ENCODE peak calls at places on chromosome 2, in ten cellular contexts. A is body of pancreas, E is IMR-90, G is stomach, P is K562, Q is transverse colon, H is gastrocnemius medialis, T is A549, S is adrenal gland, U is HepG2. O is an unnamed sample. For H3K4me1, the result is how much of the 10 kb centered on the place peaks cover.

GRCh38 chr2:153476491-153477095 is 2.0 kb downstream of the RPRM start:
- DNase-seq in A (no peak), E (no peak), G (no peak), P (no peak), Q (no peak), H (no peak), T (no peak), S (peak), U (no peak), O (no peak)

GRCh38 chr2:156332452-156333273 is at the start of gene NR4A2:
- DNase-seq in A (peak), E (peak), G (peak), P (peak), Q (peak), H (peak), T (peak), S (peak), U (peak), O (peak)

GRCh38 chr2:18545384-18545783 is 15.1 kb downstream of the RDH14 start:
- DNase-seq in A (no peak), E (peak), G (no peak), P (no peak), Q (no peak), H (no peak), T (no peak), S (no peak), U (no peak), O (no peak)

GRCh38 chr2:209472386-209472832 is 48.6 kb downstream of the MAP2 start:
- DNase-seq in A (no peak), E (peak), G (no peak), P (no peak), Q (no peak), H (no peak), T (no peak), S (no peak), U (no peak), O (no peak)

GRCh38 chr2:47195149-47195548 is 40.0 kb upstream of the STPG4 start:
- DNase-seq in A (no peak), E (no peak), G (no peak), P (no peak), Q (no peak), H (no peak), T (no peak), S (no peak), U (no peak), O (no peak)

GRCh38 chr2:204135752-204136151 is 199.2 kb downstream of the ICOS start:
- DNase-seq in A (no peak), E (no peak), G (no peak), P (no peak), Q (no peak), H (no peak), T (no peak), S (no peak), U (no peak), O (no peak)

GRCh38 chr2:8684421-8684884 is 2.6 kb downstream of the ID2 start:
- DNase-seq in A (peak), E (peak), G (no peak), P (peak), Q (peak), H (no peak), T (no peak), S (peak), U (peak), O (no peak)

GRCh38 chr2:25304339-25304728 is 37.4 kb downstream of the DNMT3A start:
- DNase-seq in A (no peak), E (peak), G (no peak), P (no peak), Q (no peak), H (no peak), T (no peak), S (no peak), U (no peak), O (no peak)

GRCh38 chr2:8118940-8119781 is 562.7 kb upstream of the ID2 start:
- DNase-seq in A (no peak), E (no peak), G (no peak), P (no peak), Q (peak), H (no peak), T (no peak), S (no peak), U (no peak), O (no peak)

GRCh38 chr2:65032016-65032975 is 23.9 kb upstream of the CEP68 start:
- DNase-seq in A (no peak), E (no peak), G (no peak), P (no peak), Q (peak), H (no peak), T (no peak), S (no peak), U (no peak), O (no peak)

GRCh38 chr2:156124458-156124857 is 208.1 kb downstream of the NR4A2 start:
- DNase-seq in A (no peak), E (no peak), G (no peak), P (no peak), Q (no peak), H (no peak), T (no peak), S (no peak), U (no peak), O (no peak)

GRCh38 chr2:143255899-143256298 is 126.7 kb downstream of the ARHGAP15 start:
- DNase-seq in A (no peak), E (no peak), G (no peak), P (no peak), Q (no peak), H (no peak), T (no peak), S (no peak), U (no peak), O (no peak)

GRCh38 chr2:162114291-162114690 is 37.8 kb downstream of the GCG start:
- DNase-seq in A (no peak), E (no peak), G (no peak), P (no peak), Q (no peak), H (no peak), T (no peak), S (no peak), U (no peak), O (no peak)

GRCh38 chr2:127199223-127199622 is 20.9 kb downstream of the CYP27C1 start:
- DNase-seq in A (no peak), E (no peak), G (no peak), P (no peak), Q (no peak), H (no peak), T (no peak), S (no peak), U (no peak), O (no peak)

GRCh38 chr2:56127773-56128170 is 56.0 kb upstream of the CCDC85A start:
- DNase-seq in A (no peak), E (no peak), G (no peak), P (no peak), Q (no peak), H (no peak), T (no peak), S (no peak), U (no peak), O (no peak)

GRCh38 chr2:187299122-187299906 is 148.7 kb downstream of the CALCRL start:
- DNase-seq in A (no peak), E (no peak), G (no peak), P (no peak), Q (no peak), H (no peak), T (no peak), S (no peak), U (no peak), O (no peak)

GRCh38 chr2:96507957-96508520 is 2.9 kb upstream of the NEURL3 start:
- DNase-seq in A (peak), E (peak), G (peak), P (peak), Q (peak), H (no peak), T (peak), S (peak), U (peak), O (no peak)

GRCh38 chr2:230614913-230615332 is 97.7 kb upstream of the CAB39 start:
- DNase-seq in A (no peak), E (no peak), G (peak), P (no peak), Q (peak), H (no peak), T (no peak), S (no peak), U (no peak), O (no peak)

GRCh38 chr2:9782197-9782719 is 61.0 kb upstream of the TAF1B start:
- DNase-seq in A (no peak), E (no peak), G (no peak), P (no peak), Q (peak), H (no peak), T (no peak), S (no peak), U (no peak), O (no peak)

GRCh38 chr2:68388772-68389171 is 23.7 kb downstream of the PLEK start:
- DNase-seq in A (no peak), E (no peak), G (no peak), P (no peak), Q (no peak), H (no peak), T (no peak), S (no peak), U (no peak), O (no peak)
- TF ChIP-seq POLR2A in A (no peak), E (no peak), G (no peak), P (no peak), Q (no peak), H (no peak), T (no peak), S (no peak), U (no peak), O (no peak)

DNA sequence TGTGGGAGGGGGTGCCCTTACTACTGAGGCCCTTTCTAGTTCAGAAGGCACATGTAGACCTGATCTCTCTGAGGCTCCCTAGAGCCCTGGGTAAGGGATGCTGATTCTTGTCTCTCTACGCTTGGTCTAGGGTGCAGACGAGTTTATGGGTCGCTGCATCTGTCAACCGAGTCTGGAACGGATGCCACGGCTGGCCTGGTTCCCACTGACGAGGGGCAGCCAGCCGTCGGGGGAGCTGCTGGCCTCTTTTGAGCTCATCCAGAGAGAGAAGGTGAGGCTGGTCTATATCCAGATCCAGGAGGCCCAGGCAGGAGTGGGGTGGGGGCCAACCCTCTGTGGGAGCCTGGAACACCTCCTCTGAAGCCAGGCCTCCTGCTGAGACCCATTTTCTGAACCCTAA is 147.2 kb downstream of the DYSF start:
- DNase-seq in A (no peak), E (no peak), G (no peak), P (no peak), Q (no peak), H (no peak), T (no peak), S (no peak), U (no peak), O (no peak)
- H3K4me1 ChIP-seq in A (under half), E (under half), G (under half), P (under half), Q (under half), H (under half), T (under half), S (under half), U (under half), O (under half)

GRCh38 chr2:38597115-38597514 is 5.6 kb downstream of the HNRNPLL start:
- DNase-seq in A (no peak), E (no peak), G (no peak), P (no peak), Q (no peak), H (no peak), T (no peak), S (no peak), U (no peak), O (no peak)

GRCh38 chr2:38599706-38600105 is 3.0 kb downstream of the HNRNPLL start:
- DNase-seq in A (no peak), E (no peak), G (no peak), P (no peak), Q (no peak), H (no peak), T (no peak), S (no peak), U (peak), O (no peak)

GRCh38 chr2:38598200-38598990 is 4.3 kb downstream of the HNRNPLL start:
- DNase-seq in A (no peak), E (peak), G (no peak), P (no peak), Q (no peak), H (no peak), T (no peak), S (no peak), U (no peak), O (no peak)

GRCh38 chr2:38600242-38600891 is 2.4 kb downstream of the HNRNPLL start:
- DNase-seq in A (no peak), E (no peak), G (no peak), P (no peak), Q (peak), H (no peak), T (no peak), S (peak), U (peak), O (no peak)

DNA sequence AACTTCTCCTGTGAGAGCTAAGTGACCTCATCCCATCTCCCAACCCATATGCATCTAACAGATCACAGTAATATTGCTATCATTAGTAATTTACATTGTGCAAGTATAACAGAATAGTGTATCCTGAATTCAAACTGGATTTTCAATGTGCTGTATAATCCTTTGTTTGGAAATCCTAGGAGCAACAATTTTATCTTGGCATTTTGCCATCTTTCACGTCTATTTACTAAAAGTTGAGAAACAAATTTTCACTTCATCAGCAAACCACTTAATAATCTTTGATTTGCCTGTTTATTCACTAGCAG is 3.8 kb downstream of the HNRNPLL start:
- DNase-seq in A (no peak), E (peak), G (no peak), P (no peak), Q (no peak), H (no peak), T (no peak), S (no peak), U (peak), O (no peak)
- H3K4me3 ChIP-seq in A (no peak), E (no peak), G (no peak), P (peak), Q (peak), H (no peak), T (no peak), S (no peak), U (peak), O (no peak)

GRCh38 chr2:74502720-74503505 is 3.5 kb upstream of the LBX2 start:
- DNase-seq in A (peak), E (peak), G (peak), P (peak), Q (peak), H (peak), T (peak), S (peak), U (peak), O (peak)
- TF ChIP-seq POLR2A in A (peak), E (peak), G (no peak), P (peak), Q (peak), H (peak), T (peak), S (no peak), U (peak), O (peak)

O was measured in esophagus squamous epithelium.